ENCODE peak calls at places on chromosomes 6 and 20, in six cellular contexts. O is tibial artery, V is pancreas, D is esophagus squamous epithelium, Q is activated B cell treated with CpG ODN at 0.5 μM for 24 hours, P is RWPE1. L is an unnamed sample.

GRCh38 chr6:166633732-166634535 is 6.9 kb upstream of the RPS6KA2 start:
- DNase-seq in O (peak), V (no peak), D (no peak), Q (no peak), P (no peak), L (no peak)

GRCh38 chr6:66926060-66926459 is 1219.0 kb upstream of the EYS start:
- DNase-seq in O (no peak), V (no peak), D (no peak), Q (no peak), P (no peak), L (no peak)

GRCh38 chr20:2658414-2659354 is 5.3 kb downstream of the IDH3B start:
- DNase-seq in O (no peak), V (no peak), D (no peak), Q (no peak), P (peak), L (no peak)

GRCh38 chr6:154653853-154654252 is 79.4 kb upstream of the SCAF8 start:
- DNase-seq in O (peak), V (no peak), D (no peak), Q (no peak), P (peak), L (no peak)

GRCh38 chr20:23135449-23136447 is 49.6 kb upstream of the CD93 start:
- DNase-seq in O (peak), V (no peak), D (no peak), Q (no peak), P (no peak), L (no peak)

GRCh38 chr6:14441371-14441781 is 323.8 kb downstream of the CD83 start:
- DNase-seq in O (no peak), V (no peak), D (no peak), Q (no peak), P (no peak), L (no peak)

GRCh38 chr6:4059115-4059777 is 19.7 kb downstream of the FAM217A start:
- DNase-seq in O (no peak), V (no peak), D (no peak), Q (no peak), P (peak), L (no peak)

GRCh38 chr6:132456700-132457143 is 55.4 kb upstream of the MOXD1 start:
- DNase-seq in O (no peak), V (no peak), D (no peak), Q (no peak), P (no peak), L (no peak)

GRCh38 chr6:34333858-34334257 is 58.6 kb downstream of the NUDT3 start:
- DNase-seq in O (no peak), V (no peak), D (no peak), Q (no peak), P (no peak), L (no peak)

GRCh38 chr20:9218412-9219001 is 149.6 kb downstream of the PLCB4 start:
- DNase-seq in O (no peak), V (no peak), D (no peak), Q (no peak), P (no peak), L (no peak)

GRCh38 chr20:9220874-9221547 is 152.1 kb downstream of the PLCB4 start:
- DNase-seq in O (no peak), V (no peak), D (no peak), Q (no peak), P (no peak), L (no peak)

GRCh38 chr20:9211016-9211760 is 142.3 kb downstream of the PLCB4 start:
- DNase-seq in O (no peak), V (no peak), D (no peak), Q (no peak), P (no peak), L (no peak)

GRCh38 chr20:9214676-9215075 is 145.8 kb downstream of the PLCB4 start:
- DNase-seq in O (no peak), V (no peak), D (no peak), Q (no peak), P (no peak), L (no peak)

GRCh38 chr20:9215539-9215938 is 146.7 kb downstream of the PLCB4 start:
- DNase-seq in O (no peak), V (no peak), D (no peak), Q (no peak), P (no peak), L (no peak)
- TF ChIP-seq CTCF in O (no peak), V (no peak), D (no peak), Q (no peak), P (peak), L (peak)

GRCh38 chr6:56841372-56841749 is 113.5 kb upstream of the BEND6 start:
- DNase-seq in O (no peak), V (no peak), D (no peak), Q (no peak), P (no peak), L (no peak)

GRCh38 chr6:56841751-56842150 is 113.2 kb upstream of the BEND6 start:
- DNase-seq in O (no peak), V (no peak), D (no peak), Q (no peak), P (no peak), L (no peak)

GRCh38 chr6:56845027-56845426 is 109.9 kb upstream of the BEND6 start:
- DNase-seq in O (no peak), V (no peak), D (no peak), Q (no peak), P (no peak), L (no peak)

GRCh38 chr6:56842602-56843475 is 112.1 kb upstream of the BEND6 start:
- DNase-seq in O (peak), V (peak), D (no peak), Q (no peak), P (peak), L (no peak)

DNA sequence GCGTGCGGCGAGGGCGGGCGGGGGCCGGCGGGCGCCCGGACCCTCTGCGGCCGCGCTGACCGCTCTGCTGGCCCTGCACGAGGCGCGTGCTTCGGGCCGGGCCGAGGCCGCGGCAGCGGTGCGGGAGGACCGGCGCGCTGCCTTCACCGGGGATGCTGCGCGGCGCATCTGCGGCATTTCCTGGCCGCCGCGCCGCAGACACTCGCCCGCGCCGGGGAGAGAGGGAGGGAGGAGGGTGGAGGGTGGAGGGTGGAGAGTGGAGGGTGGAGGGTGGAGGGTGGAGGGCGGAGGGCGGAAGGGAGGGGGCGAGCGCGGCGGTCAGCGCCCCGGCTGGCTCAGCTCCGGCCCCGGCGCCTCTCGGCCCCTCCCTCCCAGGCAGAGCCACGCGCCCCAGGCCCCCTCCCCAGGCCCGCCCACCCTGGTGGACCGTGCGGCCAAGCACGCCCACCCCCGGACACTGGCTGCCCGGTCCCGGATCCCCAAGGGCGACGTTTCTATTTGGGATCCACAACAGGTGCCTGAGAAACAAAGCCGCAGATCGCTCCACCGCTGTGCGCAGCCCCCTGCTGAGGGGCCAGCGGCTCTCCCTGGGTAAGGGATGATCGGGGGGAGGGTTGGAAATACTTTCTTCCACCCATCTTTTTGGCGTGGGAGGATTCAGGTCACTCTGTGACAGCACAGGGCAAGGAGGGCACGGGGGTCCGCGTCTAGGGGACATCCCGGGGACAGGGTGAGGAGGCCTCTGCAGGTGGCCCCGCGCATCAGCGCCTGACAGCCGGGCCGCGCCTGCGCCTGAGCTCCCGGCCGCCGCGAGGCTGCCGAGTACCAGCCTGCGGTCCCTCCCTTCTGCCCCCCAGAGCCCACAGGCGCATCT is 111.2 kb upstream of the BEND6 start:
- DNase-seq in O (peak), V (peak), D (no peak), Q (peak), P (peak), L (peak)
- TF ChIP-seq CTCF in O (peak), V (no peak), D (no peak), Q (no peak), P (peak), L (peak)

GRCh38 chr6:64014581-64014980 is 379.0 kb downstream of the PHF3 start:
- DNase-seq in O (no peak), V (no peak), D (no peak), Q (no peak), P (no peak), L (no peak)

GRCh38 chr6:64010010-64010409 is 374.4 kb downstream of the PHF3 start:
- DNase-seq in O (no peak), V (no peak), D (no peak), Q (no peak), P (no peak), L (no peak)

GRCh38 chr6:64010646-64011045 is 375.0 kb downstream of the PHF3 start:
- DNase-seq in O (no peak), V (no peak), D (no peak), Q (no peak), P (no peak), L (no peak)

GRCh38 chr6:64013061-64013410 is 377.4 kb downstream of the PHF3 start:
- DNase-seq in O (no peak), V (no peak), D (no peak), Q (no peak), P (no peak), L (no peak)

DNA sequence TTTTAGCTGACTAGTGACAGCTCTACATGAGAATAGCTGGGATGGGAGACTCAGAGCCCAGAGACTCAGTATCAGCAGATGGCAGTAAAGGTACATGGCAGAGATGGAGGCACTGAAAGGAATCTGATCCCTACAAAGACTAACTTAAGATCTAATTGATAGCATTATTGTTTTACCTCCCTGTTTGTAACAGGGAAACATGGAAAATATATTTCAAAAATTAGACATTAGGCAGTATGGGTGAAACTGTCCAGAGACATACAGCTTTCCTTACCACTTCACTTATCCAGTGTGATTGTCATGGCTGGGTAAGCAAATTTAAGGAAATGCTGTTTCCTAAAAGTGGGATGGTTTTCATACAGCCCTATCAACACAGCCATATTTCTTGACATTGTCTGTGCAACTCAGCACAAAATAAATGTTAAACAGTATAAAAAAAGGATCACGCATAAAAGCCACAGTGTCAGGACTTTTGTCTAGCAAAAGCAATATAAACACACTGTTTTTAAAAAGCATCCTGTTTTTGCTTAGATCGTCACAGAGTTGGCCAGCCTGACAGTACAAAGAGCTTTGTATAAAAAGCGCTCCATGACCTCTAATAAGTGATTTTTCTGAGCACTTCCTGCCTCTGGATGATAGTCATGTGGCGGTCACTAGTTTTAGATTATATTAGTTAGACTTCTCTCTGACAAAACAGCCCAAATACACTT is 376.9 kb downstream of the PHF3 start:
- DNase-seq in O (no peak), V (no peak), D (no peak), Q (no peak), P (peak), L (no peak)
- TF ChIP-seq CTCF in O (peak), V (peak), D (no peak), Q (no peak), P (peak), L (peak)

DNA sequence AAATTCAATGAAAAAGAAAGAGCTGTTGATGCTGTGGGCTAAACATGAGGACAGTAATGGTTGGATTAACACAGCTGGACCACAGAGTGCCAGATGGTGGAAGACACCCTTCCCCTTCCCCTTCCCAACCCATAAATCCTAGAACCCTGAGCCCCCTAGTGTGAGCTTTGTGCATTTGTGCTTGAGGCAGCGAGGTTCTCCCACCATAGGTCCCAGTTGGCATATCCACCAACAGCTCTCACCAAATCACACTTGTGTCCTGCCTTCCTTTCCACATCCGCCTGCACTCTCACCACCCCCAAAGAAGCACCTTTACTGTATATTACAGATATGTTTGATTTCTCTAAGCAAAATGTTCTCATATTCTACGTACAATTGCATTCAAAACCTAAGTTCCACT is 32.8 kb upstream of the HBS1L start:
- DNase-seq in O (no peak), V (no peak), D (no peak), Q (no peak), P (no peak), L (no peak)
- TF ChIP-seq CTCF in O (no peak), V (no peak), D (no peak), Q (no peak), P (no peak), L (no peak)

GRCh38 chr6:160791981-160792418 is 90.0 kb downstream of the PLG start:
- DNase-seq in O (no peak), V (no peak), D (no peak), Q (no peak), P (peak), L (no peak)

GRCh38 chr6:160791459-160791858 is 89.4 kb downstream of the PLG start:
- DNase-seq in O (no peak), V (no peak), D (no peak), Q (no peak), P (no peak), L (no peak)

GRCh38 chr6:160788806-160789205 is 86.8 kb downstream of the PLG start:
- DNase-seq in O (no peak), V (no peak), D (no peak), Q (no peak), P (no peak), L (no peak)

GRCh38 chr6:160789263-160790027 is 87.4 kb downstream of the PLG start:
- DNase-seq in O (no peak), V (no peak), D (no peak), Q (no peak), P (no peak), L (no peak)

DNA sequence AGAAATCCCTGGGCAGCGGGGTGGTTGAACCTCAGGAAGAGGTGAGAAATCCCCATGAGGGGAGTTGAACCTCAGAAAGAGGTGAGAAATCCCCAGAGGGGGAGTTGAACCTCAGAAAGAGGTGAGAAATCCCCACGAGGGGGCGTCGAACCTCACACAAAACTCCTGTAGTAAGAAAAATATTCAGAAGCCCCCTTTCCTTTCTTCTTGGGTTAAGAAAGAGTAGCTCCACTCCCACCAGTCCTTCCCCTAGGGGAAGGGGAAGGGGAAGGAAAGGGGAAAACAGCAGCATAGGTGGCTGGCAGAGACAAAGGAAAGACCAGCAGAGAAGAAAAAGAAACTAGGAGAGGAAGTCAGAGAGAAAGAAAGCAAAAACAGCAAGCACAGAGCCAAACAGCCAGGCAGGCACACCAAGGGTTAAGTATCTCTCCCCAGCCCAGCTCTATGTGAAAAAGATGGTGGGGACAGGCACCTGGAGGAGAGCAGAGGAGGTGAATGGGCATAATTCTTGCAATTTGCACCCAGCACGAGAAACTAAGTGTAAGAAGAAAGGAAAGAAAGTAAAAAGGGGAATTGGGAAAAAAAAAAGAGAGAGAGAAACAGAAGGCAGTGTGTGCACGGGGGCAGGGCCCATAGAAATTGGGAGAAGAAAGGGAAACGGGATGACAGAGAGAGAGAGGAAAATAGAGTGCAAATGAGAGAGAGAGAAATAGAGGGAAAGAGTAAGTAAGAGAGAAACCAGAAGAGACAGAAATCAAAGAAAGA is 88.2 kb downstream of the PLG start:
- DNase-seq in O (no peak), V (no peak), D (no peak), Q (no peak), P (no peak), L (no peak)
- TF ChIP-seq CTCF in O (no peak), V (no peak), D (no peak), Q (no peak), P (no peak), L (no peak)

DNA sequence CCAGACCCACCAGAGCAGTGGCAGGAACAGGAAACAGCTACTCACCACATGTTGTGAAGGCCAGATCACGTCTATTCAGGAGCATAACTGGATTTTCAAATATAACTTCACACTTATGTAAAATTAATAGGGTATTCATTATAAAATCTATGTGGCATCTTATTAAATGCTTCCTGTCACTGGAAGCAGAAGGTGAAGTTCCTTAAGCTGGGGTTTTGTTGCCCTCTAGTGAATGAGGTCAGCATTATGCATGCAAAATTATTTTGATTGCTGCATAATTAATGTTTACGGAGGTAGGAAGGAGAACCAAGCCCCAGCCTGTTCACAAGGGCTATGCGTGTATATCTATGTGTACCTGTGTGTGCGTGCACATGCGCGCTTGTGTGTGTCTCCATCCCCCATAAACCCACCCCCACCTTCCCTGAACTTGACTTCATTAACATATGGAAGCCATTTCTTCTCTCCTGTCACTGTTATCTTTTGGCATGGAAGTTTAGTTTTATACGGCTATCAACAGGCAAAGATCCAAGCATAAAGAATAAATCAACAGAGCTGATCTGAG is 90.3 kb upstream of the CDH4 start:
- DNase-seq in O (no peak), V (no peak), D (no peak), Q (no peak), P (no peak), L (no peak)
- TF ChIP-seq CTCF in O (no peak), V (no peak), D (no peak), Q (no peak), P (no peak), L (peak)

DNA sequence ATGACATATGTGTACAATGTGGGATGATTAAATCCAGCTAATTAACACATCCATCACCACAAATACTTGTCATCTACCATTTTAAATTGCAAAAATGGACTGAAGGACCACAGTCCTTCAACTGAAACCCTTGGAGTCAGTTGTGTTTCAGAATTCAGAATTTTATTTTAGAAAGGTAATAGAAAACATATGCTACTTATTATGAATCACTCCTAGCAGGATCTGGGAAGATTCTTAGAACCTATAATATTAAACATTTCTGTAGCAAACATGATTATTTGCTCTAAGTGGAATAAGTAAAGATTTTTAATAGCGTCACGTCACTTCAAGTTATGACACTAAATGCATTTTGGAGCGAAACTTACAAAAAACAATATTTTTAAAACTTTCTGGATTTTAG is 71.9 kb upstream of the PHACTR2 start:
- DNase-seq in O (no peak), V (no peak), D (no peak), Q (no peak), P (no peak), L (no peak)
- TF ChIP-seq CTCF in O (no peak), V (no peak), D (no peak), Q (no peak), P (no peak), L (no peak)

L was measured in D721Med.